ENCODE peak calls at places on chromosomes 2 and 18, in six cellular contexts. W is bronchial epithelial cell, C is GM13976, L is Peyer's patch, H is neural crest cell, D is glomerular endothelial cell. V is an unnamed sample.

GRCh38 chr18:28767781-28768211 is 590.9 kb upstream of the CDH2 start:
- DNase-seq in W (peak; percentile 78), C (no peak), L (no peak), H (no peak), D (peak; percentile 71), V (no peak)

GRCh38 chr18:56522826-56523225 is 115.6 kb downstream of the TXNL1 start:
- DNase-seq in W (no peak), C (no peak), L (no peak), H (no peak), D (no peak), V (peak; percentile 23)

GRCh38 chr18:3246636-3247242 is 862 bp upstream of the MYL12A start:
- DNase-seq in W (no peak), C (no peak), L (peak; percentile 62), H (no peak), D (peak; percentile 96), V (no peak)

GRCh38 chr2:215888680-215889079 is 124.7 kb downstream of the MREG start:
- DNase-seq in W (no peak), C (no peak), L (no peak), H (no peak), D (no peak), V (no peak)

GRCh38 chr2:43051316-43051715 is 175.1 kb downstream of the ZFP36L2 start:
- DNase-seq in W (peak; percentile 95), C (no peak), L (peak; percentile 81), H (no peak), D (no peak), V (peak; percentile 55)

GRCh38 chr2:182542501-182543258 is 115.8 kb upstream of the PDE1A start:
- DNase-seq in W (peak; percentile 5), C (no peak), L (no peak), H (no peak), D (no peak), V (peak; percentile 13)

GRCh38 chr18:59231157-59231556 is 11.2 kb downstream of the GRP start:
- DNase-seq in W (no peak), C (no peak), L (no peak), H (no peak), D (no peak), V (no peak)

GRCh38 chr18:63970803-63971191 is 916 bp downstream of the SERPINB8 start:
- DNase-seq in W (peak; percentile 64), C (no peak), L (peak; percentile 71), H (peak; percentile 21), D (no peak), V (peak; percentile 35)

GRCh38 chr18:74454279-74454741 is 2.8 kb downstream of the DIPK1C start:
- DNase-seq in W (no peak), C (no peak), L (no peak), H (no peak), D (no peak), V (no peak)

GRCh38 chr18:26090130-26091046 is at the start of gene SS18:
- DNase-seq in W (peak; percentile 77), C (peak; percentile 94), L (peak; percentile 97), H (peak; percentile 85), D (peak; percentile 47), V (peak; percentile 95)

GRCh38 chr2:108253106-108253505 is 13.3 kb downstream of the SULT1C3 start:
- DNase-seq in W (no peak), C (no peak), L (no peak), H (no peak), D (no peak), V (no peak)

GRCh38 chr2:231680992-231681852 is 27.1 kb upstream of the PTMA start:
- DNase-seq in W (no peak), C (peak; percentile 96), L (peak; percentile 83), H (peak; percentile 86), D (no peak), V (peak; percentile 98)

GRCh38 chr2:284896-285492 is 2.9 kb downstream of the ALKAL2 start:
- DNase-seq in W (no peak), C (no peak), L (no peak), H (no peak), D (no peak), V (no peak)

GRCh38 chr18:3162181-3162580 is 57.6 kb downstream of the MYOM1 start:
- DNase-seq in W (peak; percentile 87), C (no peak), L (peak; percentile 78), H (no peak), D (no peak), V (no peak)

V was measured in AG08396.